ENCODE peak calls at places on chromosomes 16 and 17, in five cellular contexts. One of them, this sample, is unnamed.

GRCh38 chr17:7109461-7110322 is 4.9 kb downstream of the ASGR2 start:
- DNase-seq in AG04449: no peak
- DNase-seq in dermis blood vessel endothelial cell: no peak
- DNase-seq in lung: no peak
- DNase-seq in lower leg skin: no peak
- DNase-seq in this sample: no peak

GRCh38 chr16:23252310-23252709 is 49.8 kb upstream of the SCNN1B start:
- DNase-seq in lower leg skin: no peak
- DNase-seq in AG04449: no peak
- DNase-seq in lung: no peak
- DNase-seq in dermis blood vessel endothelial cell: no peak
- DNase-seq in this sample: no peak

GRCh38 chr16:1408171-1408837 is 6.2 kb downstream of the UNKL start:
- DNase-seq in lung: peak; percentile 95
- DNase-seq in AG04449: peak; percentile 9
- DNase-seq in lower leg skin: peak; percentile 91
- DNase-seq in dermis blood vessel endothelial cell: peak; percentile 95
- DNase-seq in this sample: peak; percentile 79

GRCh38 chr17:76120658-76121008 is 17.0 kb upstream of the EXOC7 start:
- DNase-seq in lung: no peak
- DNase-seq in AG04449: no peak
- DNase-seq in lower leg skin: no peak
- DNase-seq in dermis blood vessel endothelial cell: no peak
- DNase-seq in this sample: no peak

GRCh38 chr17:57086069-57086930 is 1.3 kb downstream of the AKAP1 start:
- DNase-seq in AG04449: no peak
- DNase-seq in lower leg skin: peak; percentile 38
- DNase-seq in lung: no peak
- DNase-seq in dermis blood vessel endothelial cell: peak; percentile 22
- DNase-seq in this sample: no peak

GRCh38 chr17:29150191-29150590 is 30.0 kb downstream of the MYO18A start:
- DNase-seq in lower leg skin: no peak
- DNase-seq in AG04449: no peak
- DNase-seq in lung: no peak
- DNase-seq in dermis blood vessel endothelial cell: no peak
- DNase-seq in this sample: no peak

GRCh38 chr17:80494547-80494946 is 18.1 kb upstream of the NPTX1 start:
- DNase-seq in dermis blood vessel endothelial cell: no peak
- DNase-seq in AG04449: no peak
- DNase-seq in lung: no peak
- DNase-seq in lower leg skin: no peak
- DNase-seq in this sample: no peak

GRCh38 chr16:2229602-2230250 is 6.3 kb downstream of the E4F1 start:
- DNase-seq in lung: no peak
- DNase-seq in dermis blood vessel endothelial cell: no peak
- DNase-seq in AG04449: no peak
- DNase-seq in lower leg skin: no peak
- DNase-seq in this sample: no peak

GRCh38 chr17:62787358-62787757 is 20.8 kb downstream of the MARCHF10 start:
- DNase-seq in lung: no peak
- DNase-seq in lower leg skin: no peak
- DNase-seq in dermis blood vessel endothelial cell: no peak
- DNase-seq in AG04449: no peak
- DNase-seq in this sample: no peak

GRCh38 chr17:40251576-40251975 is 32.5 kb downstream of the WIPF2 start:
- DNase-seq in lung: no peak
- DNase-seq in AG04449: peak; percentile 16
- DNase-seq in lower leg skin: peak; percentile 66
- DNase-seq in dermis blood vessel endothelial cell: peak; percentile 87
- DNase-seq in this sample: no peak

GRCh38 chr16:3950343-3951193 is 70.1 kb upstream of the CREBBP start:
- DNase-seq in lung: peak; percentile 89
- DNase-seq in lower leg skin: peak; percentile 69
- DNase-seq in AG04449: no peak
- DNase-seq in dermis blood vessel endothelial cell: peak; percentile 85
- DNase-seq in this sample: peak; percentile 87

GRCh38 chr16:53091508-53092211 is 36.9 kb downstream of the CHD9 start:
- DNase-seq in lower leg skin: peak; percentile 83
- DNase-seq in lung: peak; percentile 69
- DNase-seq in AG04449: peak; percentile 81
- DNase-seq in dermis blood vessel endothelial cell: peak; percentile 79
- DNase-seq in this sample: no peak

GRCh38 chr17:10051112-10051511 is 146.0 kb upstream of the RCVRN start:
- DNase-seq in lung: no peak
- DNase-seq in lower leg skin: no peak
- DNase-seq in AG04449: no peak
- DNase-seq in dermis blood vessel endothelial cell: no peak
- DNase-seq in this sample: no peak

GRCh38 chr17:7782237-7782636 is 51.8 kb upstream of the KDM6B start:
- DNase-seq in lung: no peak
- DNase-seq in dermis blood vessel endothelial cell: peak; percentile 29
- DNase-seq in lower leg skin: no peak
- DNase-seq in AG04449: no peak
- DNase-seq in this sample: no peak

GRCh38 chr17:10149573-10150399 is 48.6 kb downstream of the GAS7 start:
- DNase-seq in lung: no peak
- DNase-seq in dermis blood vessel endothelial cell: no peak
- DNase-seq in AG04449: no peak
- DNase-seq in lower leg skin: no peak
- DNase-seq in this sample: no peak

GRCh38 chr16:1430759-1431496 is at the start of gene PERCC1:
- DNase-seq in lung: no peak
- DNase-seq in lower leg skin: no peak
- DNase-seq in AG04449: no peak
- DNase-seq in dermis blood vessel endothelial cell: no peak
- DNase-seq in this sample: no peak

GRCh38 chr17:38853292-38854219 is at the start of gene RPL23:
- DNase-seq in lower leg skin: peak; percentile 97
- DNase-seq in AG04449: peak; percentile 79
- DNase-seq in lung: peak; percentile 96
- DNase-seq in dermis blood vessel endothelial cell: peak; percentile 98
- DNase-seq in this sample: peak; percentile 86

GRCh38 chr16:23132921-23133532 is 16.2 kb downstream of the USP31 start:
- DNase-seq in lung: no peak
- DNase-seq in lower leg skin: no peak
- DNase-seq in AG04449: no peak
- DNase-seq in dermis blood vessel endothelial cell: peak; percentile 60
- DNase-seq in this sample: no peak

GRCh38 chr17:72134560-72135399 is 14.0 kb downstream of the SOX9 start:
- DNase-seq in dermis blood vessel endothelial cell: no peak
- DNase-seq in AG04449: no peak
- DNase-seq in lower leg skin: no peak
- DNase-seq in lung: no peak
- DNase-seq in this sample: no peak

This sample was measured in thoracic aorta.